ENCODE peak calls at places on chromosomes 5 and 9, in five cellular contexts. H, A, D, F and L are unnamed samples.

GRCh38 chr5:113003763-113004162 is 27.2 kb downstream of the DCP2 start:
- DNase-seq in H (no peak), A (no peak), D (no peak), F (no peak), L (no peak)

GRCh38 chr5:39699164-39699563 is 274.4 kb upstream of the DAB2 start:
- DNase-seq in H (no peak), A (no peak), D (no peak), F (no peak), L (no peak)

GRCh38 chr9:134130503-134131375 is 5.1 kb upstream of the WDR5 start:
- DNase-seq in H (no peak), A (no peak), D (peak), F (no peak), L (no peak)

GRCh38 chr5:132342291-132343180 is 27.0 kb upstream of the SLC22A5 start:
- DNase-seq in H (no peak), A (no peak), D (no peak), F (no peak), L (no peak)

GRCh38 chr5:24850911-24851310 is 206.1 kb upstream of the CDH10 start:
- DNase-seq in H (no peak), A (no peak), D (peak), F (no peak), L (no peak)

GRCh38 chr5:60066502-60066901 is 173.0 kb upstream of the PDE4D start:
- DNase-seq in H (no peak), A (no peak), D (no peak), F (no peak), L (peak)

GRCh38 chr9:38417003-38417965 is 7.0 kb downstream of the IGFBPL1 start:
- DNase-seq in H (no peak), A (no peak), D (peak), F (peak), L (no peak)

GRCh38 chr5:180471866-180472265 is 22.3 kb upstream of the CNOT6 start:
- DNase-seq in H (no peak), A (no peak), D (no peak), F (no peak), L (no peak)

GRCh38 chr5:153352685-153353219 is 137.7 kb upstream of the GRIA1 start:
- DNase-seq in H (no peak), A (no peak), D (no peak), F (peak), L (no peak)

GRCh38 chr9:127303830-127304229 is 39.3 kb downstream of the GARNL3 start:
- DNase-seq in H (no peak), A (no peak), D (peak), F (no peak), L (no peak)

GRCh38 chr5:155872801-155873200 is 454.2 kb upstream of the SGCD start:
- DNase-seq in H (peak), A (no peak), D (peak), F (no peak), L (no peak)

GRCh38 chr9:36064448-36065037 is 27.8 kb downstream of the RECK start:
- DNase-seq in H (no peak), A (no peak), D (no peak), F (no peak), L (no peak)